ENCODE peak calls at places on chromosome 19, in four cellular contexts. V is stomach, E is HCT116, J is AG04450. W is an unnamed sample.

GRCh38 chr19:55173717-55174409 is 6.2 kb downstream of the SYT5 start:
- DNase-seq in V (peak), E (peak), J (no peak), W (no peak)

GRCh38 chr19:2477732-2478191 is 1.8 kb downstream of the GADD45B start:
- DNase-seq in V (no peak), E (no peak), J (no peak), W (no peak)

GRCh38 chr19:48154003-48154402 is 16.1 kb downstream of the LIG1 start:
- DNase-seq in V (no peak), E (no peak), J (no peak), W (no peak)

GRCh38 chr19:3982701-3983541 is 2.3 kb downstream of the EEF2 start:
- DNase-seq in V (no peak), E (no peak), J (no peak), W (no peak)

GRCh38 chr19:2627319-2627829 is 75.1 kb downstream of the GNG7 start:
- DNase-seq in V (peak), E (peak), J (peak), W (peak)

GRCh38 chr19:33096005-33096404 is 15.0 kb downstream of the GPATCH1 start:
- DNase-seq in V (no peak), E (no peak), J (no peak), W (no peak)

GRCh38 chr19:16645140-16645539 is 14.8 kb downstream of the SMIM7 start:
- DNase-seq in V (no peak), E (no peak), J (no peak), W (no peak)

GRCh38 chr19:12721656-12722565 is 1.8 kb downstream of the TNPO2 start:
- DNase-seq in V (peak), E (no peak), J (peak), W (no peak)

GRCh38 chr19:1315470-1316166 is 29.9 kb downstream of the EFNA2 start:
- DNase-seq in V (peak), E (peak), J (no peak), W (no peak)

GRCh38 chr19:934865-935422 is 9.1 kb downstream of the ARID3A start:
- DNase-seq in V (peak), E (no peak), J (no peak), W (no peak)

GRCh38 chr19:804419-805160 is 7.3 kb downstream of the PTBP1 start:
- DNase-seq in V (no peak), E (no peak), J (no peak), W (no peak)

GRCh38 chr19:15511671-15512424 is 3.5 kb downstream of the CYP4F22 start:
- DNase-seq in V (peak), E (no peak), J (no peak), W (no peak)

GRCh38 chr19:55651236-55651635 is 3.2 kb downstream of the CCDC106 start:
- DNase-seq in V (no peak), E (no peak), J (no peak), W (no peak)

GRCh38 chr19:16527971-16528521 is 14.2 kb downstream of the CHERP start:
- DNase-seq in V (peak), E (no peak), J (no peak), W (no peak)

GRCh38 chr19:48308695-48309586 is 16.4 kb upstream of the EMP3 start:
- DNase-seq in V (no peak), E (no peak), J (no peak), W (no peak)

GRCh38 chr19:28609091-28609755 is 603.7 kb downstream of the UQCRFS1 start:
- DNase-seq in V (no peak), E (no peak), J (no peak), W (no peak)

GRCh38 chr19:9309974-9310446 is 372 bp upstream of the ZNF699 start:
- DNase-seq in V (peak), E (peak), J (no peak), W (no peak)

GRCh38 chr19:14775855-14776254 is 2.5 kb downstream of the ADGRE2 start:
- DNase-seq in V (peak), E (no peak), J (no peak), W (no peak)

GRCh38 chr19:2628597-2628996 is 73.9 kb downstream of the GNG7 start:
- DNase-seq in V (no peak), E (no peak), J (no peak), W (no peak)

GRCh38 chr19:19653597-19654147 is 9.8 kb downstream of the ATP13A1 start:
- DNase-seq in V (no peak), E (no peak), J (no peak), W (no peak)

GRCh38 chr19:41860419-41861097 is 503 bp downstream of the RPS19 start:
- DNase-seq in V (no peak), E (no peak), J (no peak), W (no peak)

GRCh38 chr19:610071-610800 is 20.6 kb downstream of the HCN2 start:
- DNase-seq in V (peak), E (no peak), J (no peak), W (no peak)

GRCh38 chr19:35468637-35469036 is 20.6 kb downstream of the FFAR2 start:
- DNase-seq in V (peak), E (peak), J (no peak), W (no peak)

GRCh38 chr19:18999896-19000620 is 33.3 kb downstream of the SUGP2 start:
- DNase-seq in V (no peak), E (no peak), J (no peak), W (no peak)

GRCh38 chr19:42088471-42089190 is 12.7 kb downstream of the ZNF574 start:
- DNase-seq in V (no peak), E (no peak), J (peak), W (no peak)

GRCh38 chr19:21603431-21604153 is 98.2 kb downstream of the ZNF429 start:
- DNase-seq in V (no peak), E (no peak), J (no peak), W (no peak)

GRCh38 chr19:21602105-21602658 is 96.8 kb downstream of the ZNF429 start:
- DNase-seq in V (no peak), E (no peak), J (no peak), W (no peak)

GRCh38 chr19:21607453-21607852 is 102.1 kb downstream of the ZNF429 start:
- DNase-seq in V (no peak), E (no peak), J (no peak), W (no peak)

GRCh38 chr19:21604351-21604926 is 99.0 kb downstream of the ZNF429 start:
- DNase-seq in V (no peak), E (no peak), J (no peak), W (no peak)

DNA sequence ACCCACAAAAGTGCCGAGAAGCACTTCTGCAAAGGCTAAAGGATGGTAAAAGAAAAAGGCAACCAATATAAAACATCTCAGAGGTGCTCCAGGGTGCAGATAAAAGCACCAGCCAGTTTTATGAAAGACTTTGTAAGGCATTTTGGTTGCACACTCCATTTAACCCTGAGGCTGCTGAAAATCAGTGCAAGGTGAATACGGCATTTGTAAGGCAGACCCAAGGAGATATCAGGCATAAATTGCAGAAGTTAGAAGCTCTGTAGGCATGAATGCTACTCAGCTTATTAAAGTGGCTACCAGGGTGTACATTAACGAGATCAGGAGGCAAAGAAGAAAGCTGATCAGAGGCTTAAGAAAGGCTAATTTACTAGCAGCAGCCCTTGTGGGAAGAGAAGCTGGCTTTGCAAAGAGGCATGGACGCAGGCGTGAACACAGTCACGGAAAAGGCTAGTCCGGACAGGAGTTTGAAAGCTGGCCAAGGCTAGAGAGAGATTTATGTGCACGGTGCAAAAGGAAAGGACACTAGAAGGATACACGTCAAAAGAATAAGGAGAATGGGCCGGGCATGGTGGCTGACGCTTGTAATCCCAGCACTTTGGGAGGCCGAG is 99.6 kb downstream of the ZNF429 start:
- DNase-seq in V (no peak), E (no peak), J (no peak), W (peak)
- H3K27ac ChIP-seq in V (peak), E (no peak), J (no peak), W (no peak)

DNA sequence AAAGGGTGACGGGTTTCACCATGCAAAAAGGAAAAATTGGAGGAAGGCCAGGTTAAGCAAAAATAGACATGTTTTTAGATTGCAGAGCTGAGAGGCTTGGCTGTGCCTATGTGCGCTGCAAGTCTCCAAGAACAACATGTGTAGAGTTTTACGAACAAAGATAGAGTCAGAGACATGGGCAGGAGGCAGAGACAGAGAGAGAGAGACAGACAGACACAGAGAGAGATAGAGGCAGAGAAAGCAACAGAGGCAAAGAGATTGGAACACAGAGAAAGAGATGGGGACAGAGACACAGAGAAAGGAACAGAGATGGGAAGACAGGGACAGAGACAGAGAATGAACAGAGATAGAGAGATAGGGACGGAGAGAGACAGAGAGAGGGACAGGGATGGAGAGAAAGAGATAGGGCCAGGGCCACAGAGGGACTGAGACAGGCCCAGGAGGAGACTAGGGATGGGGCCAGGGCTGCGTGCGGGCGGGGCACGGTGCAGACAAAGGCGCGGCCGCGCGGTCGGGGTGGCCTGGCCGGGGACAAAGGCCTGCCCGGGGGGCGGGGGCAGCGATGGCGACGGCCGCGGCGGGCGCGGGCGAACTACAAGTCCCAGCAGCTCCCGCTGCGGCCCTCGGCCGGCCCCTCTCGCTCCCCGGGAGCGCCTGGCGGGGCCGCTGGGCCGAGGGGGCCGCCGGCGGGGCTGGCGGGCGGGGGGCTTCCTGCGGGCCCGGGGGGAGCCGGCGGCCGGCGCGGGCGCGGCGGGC is at the start of gene ZNF358:
- DNase-seq in V (peak), E (no peak), J (no peak), W (no peak)
- H3K27ac ChIP-seq in V (peak), E (peak), J (peak), W (no peak)

DNA sequence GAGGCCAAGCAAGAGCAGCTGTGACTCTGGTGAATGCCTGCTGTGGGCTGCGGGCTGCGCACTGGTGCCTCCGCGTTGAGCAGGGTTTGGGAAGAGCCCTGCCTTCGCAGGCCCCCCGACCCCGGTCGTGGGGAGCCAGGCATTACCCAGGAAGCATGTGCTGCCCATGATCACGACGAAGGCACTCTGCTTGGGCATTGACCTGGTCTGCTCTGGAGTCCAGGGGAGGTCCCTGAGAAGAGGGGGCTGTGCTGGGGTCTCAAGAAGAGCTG is 19.2 kb downstream of the RANBP3 start:
- DNase-seq in V (no peak), E (no peak), J (no peak), W (no peak)
- H3K27ac ChIP-seq in V (no peak), E (no peak), J (no peak), W (no peak)

GRCh38 chr19:56956503-56957226 is 116.1 kb upstream of the PEG3 start:
- DNase-seq in V (no peak), E (no peak), J (no peak), W (no peak)
- H3K27ac ChIP-seq in V (no peak), E (no peak), J (no peak), W (no peak)

GRCh38 chr19:51798127-51798526 is 3.2 kb downstream of the FPR3 start:
- DNase-seq in V (no peak), E (no peak), J (no peak), W (no peak)
- H3K27ac ChIP-seq in V (no peak), E (no peak), J (no peak), W (no peak)

DNA sequence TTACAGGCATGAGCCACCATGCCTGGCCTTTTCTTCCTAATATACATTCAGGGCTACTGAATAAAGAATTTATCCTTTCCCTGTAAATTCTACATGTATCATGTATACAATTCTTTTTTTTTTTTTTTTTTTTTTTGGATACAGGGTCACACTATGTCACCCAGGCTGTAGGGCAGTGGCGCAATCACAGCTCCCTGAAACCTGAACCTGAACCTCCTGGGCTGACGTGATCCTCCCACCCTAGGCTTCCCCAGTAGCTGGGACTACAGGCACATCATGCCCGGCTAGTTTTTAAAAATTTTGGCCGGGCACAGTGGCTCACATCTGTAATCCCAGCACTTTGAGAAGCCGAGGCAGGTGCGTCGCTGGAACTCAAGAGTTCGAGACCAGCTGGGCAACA is 6.5 kb upstream of the SLC44A2 start:
- DNase-seq in V (no peak), E (no peak), J (no peak), W (no peak)
- H3K27ac ChIP-seq in V (no peak), E (no peak), J (peak), W (peak)